ENCODE peak calls at places on chromosomes 11 and 22, in five cellular contexts. I is SK-N-SH, T is K562, U is H1, B is HepG2. C is an unnamed sample.

GRCh38 chr22:48719978-48720661 is 1107.6 kb downstream of the BRD1 start:
- DNase-seq in I (peak), T (peak), U (peak), B (no peak), C (no peak)

GRCh38 chr11:23570828-23571227 is 710.6 kb upstream of the CCDC179 start:
- DNase-seq in I (no peak), T (no peak), U (no peak), B (no peak), C (no peak)

GRCh38 chr22:42915980-42916765 is 59.1 kb upstream of the ARFGAP3 start:
- DNase-seq in I (no peak), T (no peak), U (peak), B (peak), C (no peak)

GRCh38 chr22:19631899-19632670 is 82.2 kb upstream of the SEPTIN5 start:
- DNase-seq in I (peak), T (peak), U (peak), B (peak), C (peak)

GRCh38 chr11:93972790-93973189 is 48.4 kb upstream of the HEPHL1 start:
- DNase-seq in I (no peak), T (no peak), U (no peak), B (no peak), C (no peak)

GRCh38 chr11:111185259-111185658 is 60.3 kb upstream of the POU2AF2 start:
- DNase-seq in I (no peak), T (no peak), U (no peak), B (no peak), C (no peak)

GRCh38 chr11:69127091-69127850 is 28.5 kb upstream of the SMIM38 start:
- DNase-seq in I (no peak), T (no peak), U (no peak), B (no peak), C (no peak)

GRCh38 chr11:34784318-34784841 is 131.8 kb downstream of the APIP start:
- DNase-seq in I (no peak), T (no peak), U (no peak), B (peak), C (no peak)

GRCh38 chr11:69836401-69836800 is 17.2 kb upstream of the FGF3 start:
- DNase-seq in I (no peak), T (no peak), U (no peak), B (no peak), C (no peak)

GRCh38 chr11:114317738-114318137 is 21.5 kb downstream of the NNMT start:
- DNase-seq in I (peak), T (no peak), U (peak), B (no peak), C (no peak)

GRCh38 chr22:30292069-30292970 is 3.0 kb upstream of the CASTOR1 start:
- DNase-seq in I (no peak), T (no peak), U (no peak), B (no peak), C (no peak)

GRCh38 chr22:29992341-29993275 is 87.7 kb upstream of the HORMAD2 start:
- DNase-seq in I (no peak), T (no peak), U (no peak), B (peak), C (no peak)

DNA sequence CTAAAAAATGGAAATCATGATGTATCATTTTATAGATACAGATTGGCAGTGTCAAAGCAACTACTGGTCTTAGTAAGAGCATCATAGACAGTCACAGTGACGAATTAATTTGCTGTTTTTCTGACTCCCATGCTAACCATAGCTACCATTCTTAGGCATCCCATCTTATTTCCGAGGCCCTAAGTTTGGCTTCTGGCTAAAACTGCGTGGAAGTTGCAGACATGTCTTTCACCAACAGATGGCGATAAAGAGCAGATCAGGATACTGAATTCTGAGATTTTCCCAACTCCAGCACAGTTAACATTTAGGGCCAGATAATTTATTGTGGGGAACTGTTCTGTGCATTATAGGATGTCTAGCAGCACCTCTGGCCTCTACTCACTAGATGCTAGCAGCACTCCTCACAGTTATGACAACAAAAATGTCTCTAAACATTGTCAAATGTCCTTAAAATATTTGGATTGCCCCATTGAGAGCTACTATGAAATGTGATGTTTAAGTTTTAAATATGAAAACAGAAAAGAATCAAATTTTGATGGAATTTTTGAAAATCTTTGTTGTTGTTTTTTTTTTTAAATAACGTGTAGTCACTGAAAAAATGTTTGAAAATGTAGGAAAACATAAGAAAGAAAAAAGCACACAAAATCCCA is 16.3 kb downstream of the OR2AG2 start:
- DNase-seq in I (peak), T (peak), U (peak), B (peak), C (no peak)
- TF ChIP-seq GABPA in I (no peak), T (no peak), U (no peak), B (no peak), C (no peak)

GRCh38 chr11:1104411-1105182 is 29.9 kb downstream of the MUC2 start:
- DNase-seq in I (no peak), T (no peak), U (no peak), B (no peak), C (no peak)

GRCh38 chr11:1103401-1104360 is 29.0 kb downstream of the MUC2 start:
- DNase-seq in I (no peak), T (no peak), U (no peak), B (no peak), C (no peak)

GRCh38 chr11:1102221-1102971 is 27.7 kb downstream of the MUC2 start:
- DNase-seq in I (no peak), T (no peak), U (no peak), B (no peak), C (no peak)

GRCh38 chr11:1101318-1102089 is 26.8 kb downstream of the MUC2 start:
- DNase-seq in I (no peak), T (no peak), U (no peak), B (no peak), C (no peak)

GRCh38 chr11:1102996-1103395 is 28.3 kb downstream of the MUC2 start:
- DNase-seq in I (no peak), T (no peak), U (no peak), B (no peak), C (no peak)
- TF ChIP-seq GABPA in I (no peak), T (no peak), U (no peak), B (no peak), C (no peak)

DNA sequence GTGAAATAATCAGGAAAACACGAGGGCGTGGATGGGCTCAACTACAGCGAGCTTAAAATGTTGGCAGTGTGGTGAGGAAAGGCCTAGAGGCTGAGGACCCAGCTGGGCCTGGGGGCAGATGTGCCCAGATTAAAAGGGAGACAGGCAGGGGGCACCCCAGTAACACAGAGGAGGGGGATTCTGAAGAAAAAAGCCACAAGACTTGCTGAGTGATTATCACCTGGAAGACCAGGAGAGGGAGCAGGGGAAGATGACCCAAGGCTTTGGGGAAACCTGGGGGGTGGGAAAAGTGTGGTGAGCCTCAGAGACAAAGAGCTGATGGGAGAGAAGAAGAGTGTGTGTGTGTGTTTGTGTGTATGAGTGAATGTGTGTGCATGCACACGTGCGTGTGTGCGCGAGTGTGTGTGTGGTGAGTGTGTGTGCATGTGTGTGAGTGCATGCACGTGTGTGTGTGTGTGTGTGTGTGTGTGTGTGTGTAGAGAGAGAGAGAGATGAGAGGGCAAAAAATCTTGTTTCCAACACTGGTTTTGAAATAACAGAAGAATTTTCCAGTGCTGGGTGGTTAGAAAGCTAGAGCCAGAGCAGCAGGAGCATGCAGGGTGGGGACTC is 500.5 kb downstream of the BUD13 start:
- DNase-seq in I (peak), T (no peak), U (no peak), B (no peak), C (no peak)
- TF ChIP-seq GABPA in I (no peak), T (no peak), U (no peak), B (no peak), C (no peak)

DNA sequence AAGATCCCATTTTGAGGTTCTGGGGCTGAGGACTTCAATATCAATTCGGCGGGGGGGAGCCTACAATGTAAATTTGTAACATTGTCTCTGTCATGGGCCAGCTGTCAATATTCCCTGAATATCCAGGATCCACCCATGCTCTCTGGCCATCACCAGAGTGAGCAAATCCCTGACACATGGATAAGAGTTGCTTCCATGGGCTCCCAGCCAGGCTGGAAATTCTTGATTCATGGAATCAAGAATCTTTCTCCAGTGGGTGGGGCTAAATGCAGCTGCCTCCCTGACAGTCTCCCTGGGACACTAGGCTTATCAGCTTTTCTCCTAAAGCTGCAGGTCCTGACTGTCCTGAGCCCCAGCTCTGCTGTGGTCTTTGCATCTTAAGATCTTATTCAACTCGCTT is 86.9 kb upstream of the IGLL5 start:
- DNase-seq in I (no peak), T (no peak), U (no peak), B (no peak), C (no peak)
- TF ChIP-seq GABPA in I (no peak), T (no peak), U (no peak), B (no peak), C (no peak)

GRCh38 chr22:44668190-44668885 is 33.7 kb upstream of the PRR5 start:
- DNase-seq in I (peak), T (peak), U (peak), B (no peak), C (no peak)

GRCh38 chr22:44667829-44668189 is 34.2 kb upstream of the PRR5 start:
- DNase-seq in I (no peak), T (no peak), U (no peak), B (no peak), C (no peak)

GRCh38 chr22:44670220-44670983 is 31.6 kb upstream of the PRR5 start:
- DNase-seq in I (no peak), T (no peak), U (no peak), B (no peak), C (no peak)

GRCh38 chr22:44668886-44669724 is 32.9 kb upstream of the PRR5 start:
- DNase-seq in I (peak), T (peak), U (no peak), B (no peak), C (no peak)

DNA sequence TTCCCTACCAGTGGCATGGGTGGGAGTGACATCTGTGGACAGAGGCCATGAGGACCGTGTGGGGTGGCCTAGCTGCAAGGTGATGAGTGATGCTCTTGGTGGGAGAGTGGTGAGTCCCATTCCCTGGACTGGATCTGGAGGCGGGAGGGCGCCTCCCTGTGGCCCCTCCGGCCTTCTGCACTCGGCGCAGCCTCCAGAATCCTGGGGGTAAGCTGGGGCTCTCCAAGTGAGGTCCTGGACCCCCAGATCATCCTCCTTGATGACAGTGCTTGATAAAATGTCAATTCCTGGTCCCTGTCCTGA is 32.3 kb upstream of the PRR5 start:
- DNase-seq in I (peak), T (peak), U (peak), B (no peak), C (no peak)
- TF ChIP-seq GABPA in I (no peak), T (no peak), U (no peak), B (no peak), C (no peak)

DNA sequence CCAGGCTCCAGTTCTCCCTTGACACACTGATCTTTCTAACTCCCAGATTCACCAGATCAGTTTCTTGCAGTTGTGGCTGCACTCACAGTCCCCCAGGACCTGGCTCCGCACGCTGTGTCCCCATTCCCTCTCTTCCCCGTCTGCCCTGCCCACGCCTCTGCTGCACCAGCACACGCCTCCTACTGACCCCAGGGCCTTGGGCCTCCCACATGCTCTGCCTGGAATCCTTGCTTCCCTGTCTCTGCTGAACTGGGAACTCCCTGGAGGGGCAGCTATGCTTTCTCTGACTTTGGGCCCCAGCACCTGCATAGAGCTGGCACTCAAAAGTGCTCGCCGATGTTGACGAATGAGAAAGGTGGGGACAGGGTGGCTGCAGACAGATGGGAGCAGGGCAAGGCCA is 68.9 kb downstream of the MYO7A start:
- DNase-seq in I (no peak), T (no peak), U (no peak), B (no peak), C (no peak)
- TF ChIP-seq GABPA in I (no peak), T (no peak), U (no peak), B (no peak), C (no peak)

DNA sequence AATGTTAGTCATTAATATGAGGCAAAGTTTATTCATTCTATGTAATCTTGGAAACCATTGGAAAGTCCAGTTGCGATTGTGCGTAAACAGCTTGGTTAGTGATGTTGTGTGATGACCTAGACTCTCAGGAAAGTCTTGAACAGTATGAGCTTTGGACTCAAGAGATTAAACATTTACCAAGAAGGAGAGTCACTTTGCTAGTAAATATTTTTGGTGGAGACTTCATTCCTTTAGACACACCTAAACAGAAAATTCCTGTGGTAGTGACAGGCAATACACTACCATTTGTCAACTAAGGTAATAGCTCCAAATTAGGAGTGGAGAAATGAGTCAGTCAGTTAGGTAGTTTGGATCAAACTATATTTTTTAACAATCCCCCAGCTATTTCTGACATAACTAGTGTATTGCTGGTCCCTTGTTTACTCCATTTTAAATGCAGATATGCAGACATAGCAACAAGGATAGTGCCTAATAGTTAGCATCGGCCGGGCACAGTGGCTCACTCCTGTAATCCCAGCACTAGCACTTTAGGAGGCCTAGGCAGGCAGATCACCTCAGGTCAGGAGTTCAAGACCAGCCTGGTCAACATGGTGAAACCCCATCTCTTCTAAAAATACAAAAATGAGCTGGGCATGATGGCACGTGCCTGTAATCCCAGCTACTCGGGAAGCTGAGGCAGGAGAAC is 89.3 kb downstream of the ARHGAP42 start:
- DNase-seq in I (no peak), T (no peak), U (no peak), B (peak), C (no peak)
- TF ChIP-seq GABPA in I (no peak), T (no peak), U (no peak), B (no peak), C (no peak)

C was measured in HL-60.